ENCODE peak calls at places on chromosomes 12 and 14, in nine cellular contexts. P is mucosa of descending colon; D is stromal cell of bone marrow; H is stimulated activated CD8-positive, alpha-beta memory T cell treated with anti-CD3 and anti-CD28 coated beads, Interleukin-12 subunit alpha, Interleukin-12 subunit beta, amount 100 ng/mL, for 4 hours; L is small intestine; W is ecto neural progenitor cell; G is HuH-7; F is activated CD4-positive, CD25-positive, alpha-beta regulatory T cell; N is activated CD4-positive, alpha-beta T cell treated with anti-CD3 and anti-CD28 coated beads, Interleukin-2, amount 50 U/mL, for 1 hour. S is an unnamed sample.

GRCh38 chr12:77339610-77340009 is 274.2 kb upstream of the E2F7 start:
- DNase-seq in H (no peak), L (no peak), W (no peak), D (peak), P (no peak), G (no peak), F (no peak), N (no peak), S (no peak)

GRCh38 chr12:6788972-6789905 is at the start of gene CD4:
- DNase-seq in W (no peak), P (peak), H (no peak), D (no peak), L (no peak), N (peak), F (peak), G (no peak), S (no peak)

GRCh38 chr14:52000019-52000582 is 10.8 kb downstream of the RTRAF start:
- DNase-seq in G (no peak), N (no peak), W (no peak), F (no peak), H (no peak), P (no peak), L (no peak), D (no peak), S (no peak)

GRCh38 chr12:32650508-32650907 is 28.6 kb upstream of the DNM1L start:
- DNase-seq in D (no peak), N (no peak), G (no peak), W (no peak), F (no peak), P (no peak), H (no peak), L (no peak), S (no peak)

GRCh38 chr12:47814539-47815170 is 5.0 kb downstream of the HDAC7 start:
- DNase-seq in P (no peak), F (no peak), W (no peak), N (no peak), G (no peak), D (no peak), L (no peak), H (no peak), S (no peak)

GRCh38 chr12:39831587-39832315 is 212.1 kb upstream of the ABCD2 start:
- DNase-seq in F (no peak), N (no peak), H (no peak), G (no peak), W (no peak), D (no peak), L (peak), P (no peak), S (no peak)

GRCh38 chr12:119940881-119941280 is 48.2 kb upstream of the BICDL1 start:
- DNase-seq in P (no peak), W (no peak), H (no peak), D (peak), G (no peak), N (no peak), L (no peak), F (no peak), S (no peak)

GRCh38 chr14:44010071-44010470 is 497.0 kb downstream of the FSCB start:
- DNase-seq in N (no peak), D (no peak), F (no peak), P (no peak), W (no peak), G (no peak), L (no peak), H (no peak), S (no peak)

GRCh38 chr14:77674931-77675330 is 32.9 kb downstream of the ALKBH1 start:
- DNase-seq in D (no peak), W (no peak), L (peak), N (no peak), P (peak), F (no peak), G (no peak), H (no peak), S (no peak)

GRCh38 chr12:5222011-5222461 is 178.4 kb downstream of the KCNA5 start:
- DNase-seq in P (no peak), N (no peak), H (no peak), G (no peak), W (peak), F (no peak), D (no peak), L (no peak), S (no peak)

GRCh38 chr14:33596211-33597080 is 354.4 kb downstream of the EGLN3 start:
- DNase-seq in N (no peak), H (no peak), L (no peak), G (no peak), W (no peak), F (no peak), P (no peak), D (no peak), S (no peak)

GRCh38 chr14:104437703-104438102 is 141.9 kb upstream of the C14orf180 start:
- DNase-seq in N (no peak), G (no peak), D (no peak), H (no peak), W (peak), P (no peak), F (no peak), L (no peak), S (peak)

GRCh38 chr12:54173906-54174471 is 14.8 kb downstream of the SMUG1 start:
- DNase-seq in F (no peak), W (no peak), P (no peak), H (no peak), G (no peak), N (no peak), L (no peak), D (no peak), S (no peak)

GRCh38 chr12:10186299-10186698 is 7.5 kb downstream of the TMEM52B start:
- DNase-seq in P (no peak), W (no peak), F (no peak), G (no peak), N (no peak), L (peak), H (no peak), D (no peak), S (no peak)

GRCh38 chr12:45268672-45269406 is 52.9 kb downstream of the ANO6 start:
- DNase-seq in N (no peak), F (no peak), P (peak), D (peak), G (no peak), W (no peak), H (no peak), L (peak), S (no peak)

GRCh38 chr12:44827832-44828438 is 48.2 kb downstream of the NELL2 start:
- DNase-seq in F (no peak), L (no peak), D (no peak), W (no peak), H (no peak), P (no peak), G (no peak), N (no peak), S (no peak)

GRCh38 chr12:12717586-12718381 is 616 bp downstream of the CDKN1B start:
- DNase-seq in L (peak), D (no peak), N (peak), P (peak), F (no peak), G (no peak), H (no peak), W (peak), S (no peak)

GRCh38 chr12:1612196-1612595 is 16.8 kb upstream of the WNT5B start:
- DNase-seq in F (no peak), L (no peak), N (no peak), P (no peak), H (no peak), D (no peak), W (no peak), G (no peak), S (no peak)

GRCh38 chr14:31261859-31262739 is 54.5 kb upstream of the HECTD1 start:
- DNase-seq in W (peak), P (no peak), G (peak), H (no peak), L (peak), F (no peak), D (peak), N (no peak), S (no peak)

GRCh38 chr14:64628940-64629403 is 75.3 kb upstream of the PLEKHG3 start:
- DNase-seq in G (no peak), H (no peak), P (no peak), D (peak), F (no peak), N (no peak), W (no peak), L (no peak), S (no peak)

GRCh38 chr14:76784881-76785280 is 23.6 kb downstream of the VASH1 start:
- DNase-seq in F (no peak), L (peak), H (no peak), W (peak), G (peak), D (peak), N (peak), P (peak), S (no peak)

GRCh38 chr14:23153891-23154796 is 29.3 kb downstream of the SLC7A8 start:
- DNase-seq in N (no peak), L (peak), W (peak), P (peak), H (no peak), G (no peak), F (no peak), D (peak), S (no peak)

GRCh38 chr14:97382616-97383226 is 585.5 kb downstream of the VRK1 start:
- DNase-seq in D (no peak), H (no peak), G (no peak), F (no peak), W (no peak), P (no peak), N (no peak), L (no peak), S (no peak)

GRCh38 chr12:34163443-34163842 is 141.1 kb downstream of the ALG10 start:
- DNase-seq in F (no peak), H (no peak), P (no peak), G (no peak), N (no peak), D (no peak), L (no peak), W (no peak), S (no peak)

GRCh38 chr14:87368751-87369150 is 624.2 kb downstream of the GALC start:
- DNase-seq in D (no peak), W (no peak), N (no peak), P (no peak), H (no peak), F (no peak), G (no peak), L (no peak), S (no peak)

GRCh38 chr12:63894132-63894531 is 49.6 kb downstream of the SRGAP1 start:
- DNase-seq in F (no peak), G (no peak), L (no peak), H (no peak), P (no peak), W (no peak), N (no peak), D (no peak), S (no peak)

GRCh38 chr12:13534645-13535398 is 338.3 kb downstream of the EMP1 start:
- DNase-seq in P (peak), H (no peak), G (peak), N (peak), L (peak), W (peak), F (no peak), D (peak), S (no peak)

GRCh38 chr12:72313757-72314270 is 41.6 kb downstream of the TRHDE start:
- DNase-seq in L (no peak), P (no peak), N (no peak), H (no peak), G (no peak), D (no peak), W (no peak), F (no peak), S (no peak)

GRCh38 chr12:101697197-101697929 is at the start of gene CHPT1:
- DNase-seq in F (peak), W (peak), P (peak), N (peak), L (peak), D (no peak), G (peak), H (peak), S (no peak)

GRCh38 chr12:120959111-120959878 is 19.0 kb upstream of the HNF1A start:
- DNase-seq in F (no peak), P (peak), W (no peak), G (no peak), N (no peak), L (peak), H (no peak), D (no peak), S (no peak)

GRCh38 chr12:120814203-120814902 is 88.7 kb downstream of the ACADS start:
- DNase-seq in F (no peak), G (no peak), L (no peak), N (no peak), P (no peak), W (no peak), H (no peak), D (no peak), S (no peak)

GRCh38 chr12:59268295-59268809 is 327.5 kb upstream of the SLC16A7 start:
- DNase-seq in N (no peak), D (no peak), W (peak), H (no peak), G (no peak), P (no peak), F (no peak), L (no peak), S (no peak)

GRCh38 chr12:6114476-6114870 is 10.0 kb downstream of the VWF start:
- DNase-seq in N (no peak), G (no peak), P (no peak), L (no peak), D (no peak), H (no peak), W (no peak), F (no peak), S (no peak)

GRCh38 chr14:61280526-61281185 is 482 bp downstream of the TMEM30B start:
- DNase-seq in G (no peak), D (no peak), L (peak), H (peak), F (peak), N (peak), W (peak), P (peak), S (peak)

S was measured in vagina.